ENCODE peak calls at places on chromosomes 7 and 10, in ten cellular contexts. One of them, this sample, is unnamed.

GRCh38 chr10:69069090-69070042 is 18.5 kb upstream of the SRGN start:
- DNase-seq in iPS DF 6.9: no peak
- DNase-seq in GM12865: no peak
- DNase-seq in stimulated activated CD4-positive, alpha-beta T cell treated with anti-CD3 and anti-CD28 coated beads, Interleukin-2, amount 100 ng/mL, for 48 hours: no peak
- DNase-seq in neuronal stem cell: no peak
- DNase-seq in occipital lobe: no peak
- DNase-seq in hepatocyte: no peak
- DNase-seq in anterior cingulate cortex: no peak
- DNase-seq in G401: no peak
- DNase-seq in T-cell: no peak
- DNase-seq in this sample: no peak

GRCh38 chr7:936131-937054 is 18.1 kb downstream of the ADAP1 start:
- DNase-seq in iPS DF 6.9: no peak
- DNase-seq in GM12865: peak; percentile 96
- DNase-seq in stimulated activated CD4-positive, alpha-beta T cell treated with anti-CD3 and anti-CD28 coated beads, Interleukin-2, amount 100 ng/mL, for 48 hours: peak; percentile 37
- DNase-seq in neuronal stem cell: no peak
- DNase-seq in occipital lobe: no peak
- DNase-seq in hepatocyte: peak; percentile 8
- DNase-seq in anterior cingulate cortex: no peak
- DNase-seq in G401: no peak
- DNase-seq in T-cell: no peak
- DNase-seq in this sample: no peak

GRCh38 chr7:151592868-151593486 is 73.3 kb upstream of the RHEB start:
- DNase-seq in iPS DF 6.9: no peak
- DNase-seq in GM12865: no peak
- DNase-seq in stimulated activated CD4-positive, alpha-beta T cell treated with anti-CD3 and anti-CD28 coated beads, Interleukin-2, amount 100 ng/mL, for 48 hours: no peak
- DNase-seq in neuronal stem cell: no peak
- DNase-seq in occipital lobe: no peak
- DNase-seq in hepatocyte: no peak
- DNase-seq in anterior cingulate cortex: no peak
- DNase-seq in G401: no peak
- DNase-seq in T-cell: no peak
- DNase-seq in this sample: no peak

GRCh38 chr7:44212018-44212417 is 11.2 kb downstream of the YKT6 start:
- DNase-seq in iPS DF 6.9: no peak
- DNase-seq in GM12865: no peak
- DNase-seq in stimulated activated CD4-positive, alpha-beta T cell treated with anti-CD3 and anti-CD28 coated beads, Interleukin-2, amount 100 ng/mL, for 48 hours: no peak
- DNase-seq in neuronal stem cell: no peak
- DNase-seq in occipital lobe: peak; percentile 50
- DNase-seq in hepatocyte: no peak
- DNase-seq in anterior cingulate cortex: peak; percentile 33
- DNase-seq in G401: peak; percentile 50
- DNase-seq in T-cell: no peak
- DNase-seq in this sample: peak; percentile 57

GRCh38 chr10:106722524-106722923 is 442.0 kb downstream of the SORCS1 start:
- DNase-seq in iPS DF 6.9: no peak
- DNase-seq in GM12865: no peak
- DNase-seq in stimulated activated CD4-positive, alpha-beta T cell treated with anti-CD3 and anti-CD28 coated beads, Interleukin-2, amount 100 ng/mL, for 48 hours: no peak
- DNase-seq in neuronal stem cell: no peak
- DNase-seq in occipital lobe: no peak
- DNase-seq in hepatocyte: peak; percentile 34
- DNase-seq in anterior cingulate cortex: no peak
- DNase-seq in G401: no peak
- DNase-seq in T-cell: no peak
- DNase-seq in this sample: no peak

GRCh38 chr7:1899951-1900762 is 230.1 kb downstream of the ELFN1 start:
- DNase-seq in iPS DF 6.9: no peak
- DNase-seq in GM12865: no peak
- DNase-seq in stimulated activated CD4-positive, alpha-beta T cell treated with anti-CD3 and anti-CD28 coated beads, Interleukin-2, amount 100 ng/mL, for 48 hours: no peak
- DNase-seq in neuronal stem cell: no peak
- DNase-seq in occipital lobe: no peak
- DNase-seq in hepatocyte: no peak
- DNase-seq in anterior cingulate cortex: no peak
- DNase-seq in G401: no peak
- DNase-seq in T-cell: no peak
- DNase-seq in this sample: no peak

GRCh38 chr7:131370523-131370968 is 42.9 kb downstream of the MKLN1 start:
- DNase-seq in iPS DF 6.9: peak; percentile 37
- DNase-seq in GM12865: peak; percentile 74
- DNase-seq in stimulated activated CD4-positive, alpha-beta T cell treated with anti-CD3 and anti-CD28 coated beads, Interleukin-2, amount 100 ng/mL, for 48 hours: no peak
- DNase-seq in neuronal stem cell: no peak
- DNase-seq in occipital lobe: no peak
- DNase-seq in hepatocyte: peak; percentile 4
- DNase-seq in anterior cingulate cortex: no peak
- DNase-seq in G401: no peak
- DNase-seq in T-cell: peak; percentile 4
- DNase-seq in this sample: no peak

GRCh38 chr7:36606442-36607205 is 117.7 kb downstream of the AOAH start:
- DNase-seq in iPS DF 6.9: no peak
- DNase-seq in GM12865: no peak
- DNase-seq in stimulated activated CD4-positive, alpha-beta T cell treated with anti-CD3 and anti-CD28 coated beads, Interleukin-2, amount 100 ng/mL, for 48 hours: no peak
- DNase-seq in neuronal stem cell: no peak
- DNase-seq in occipital lobe: no peak
- DNase-seq in hepatocyte: no peak
- DNase-seq in anterior cingulate cortex: no peak
- DNase-seq in G401: peak; percentile 93
- DNase-seq in T-cell: no peak
- DNase-seq in this sample: peak; percentile 77

GRCh38 chr7:22452142-22452763 is 47.7 kb downstream of the STEAP1B start:
- DNase-seq in iPS DF 6.9: no peak
- DNase-seq in GM12865: peak; percentile 75
- DNase-seq in stimulated activated CD4-positive, alpha-beta T cell treated with anti-CD3 and anti-CD28 coated beads, Interleukin-2, amount 100 ng/mL, for 48 hours: peak; percentile 42
- DNase-seq in neuronal stem cell: peak; percentile 48
- DNase-seq in occipital lobe: peak; percentile 60
- DNase-seq in hepatocyte: peak; percentile 76
- DNase-seq in anterior cingulate cortex: peak; percentile 80
- DNase-seq in G401: peak; percentile 77
- DNase-seq in T-cell: no peak
- DNase-seq in this sample: peak; percentile 63

GRCh38 chr10:22850541-22850940 is 77.3 kb upstream of the ARMC3 start:
- DNase-seq in iPS DF 6.9: no peak
- DNase-seq in GM12865: no peak
- DNase-seq in stimulated activated CD4-positive, alpha-beta T cell treated with anti-CD3 and anti-CD28 coated beads, Interleukin-2, amount 100 ng/mL, for 48 hours: no peak
- DNase-seq in neuronal stem cell: no peak
- DNase-seq in occipital lobe: no peak
- DNase-seq in hepatocyte: no peak
- DNase-seq in anterior cingulate cortex: no peak
- DNase-seq in G401: no peak
- DNase-seq in T-cell: no peak
- DNase-seq in this sample: no peak

GRCh38 chr7:129862672-129863071 is 90.1 kb downstream of the UBE2H start:
- DNase-seq in iPS DF 6.9: no peak
- DNase-seq in GM12865: peak; percentile 15
- DNase-seq in stimulated activated CD4-positive, alpha-beta T cell treated with anti-CD3 and anti-CD28 coated beads, Interleukin-2, amount 100 ng/mL, for 48 hours: no peak
- DNase-seq in neuronal stem cell: no peak
- DNase-seq in occipital lobe: no peak
- DNase-seq in hepatocyte: no peak
- DNase-seq in anterior cingulate cortex: no peak
- DNase-seq in G401: peak; percentile 55
- DNase-seq in T-cell: no peak
- DNase-seq in this sample: peak; percentile 25

GRCh38 chr7:18041202-18041601 is 13.6 kb upstream of the PRPS1L1 start:
- DNase-seq in iPS DF 6.9: no peak
- DNase-seq in GM12865: no peak
- DNase-seq in stimulated activated CD4-positive, alpha-beta T cell treated with anti-CD3 and anti-CD28 coated beads, Interleukin-2, amount 100 ng/mL, for 48 hours: no peak
- DNase-seq in neuronal stem cell: no peak
- DNase-seq in occipital lobe: no peak
- DNase-seq in hepatocyte: no peak
- DNase-seq in anterior cingulate cortex: no peak
- DNase-seq in G401: no peak
- DNase-seq in T-cell: no peak
- DNase-seq in this sample: no peak

GRCh38 chr7:156063241-156063810 is 251.1 kb upstream of the SHH start:
- DNase-seq in iPS DF 6.9: no peak
- DNase-seq in GM12865: no peak
- DNase-seq in stimulated activated CD4-positive, alpha-beta T cell treated with anti-CD3 and anti-CD28 coated beads, Interleukin-2, amount 100 ng/mL, for 48 hours: no peak
- DNase-seq in neuronal stem cell: no peak
- DNase-seq in occipital lobe: no peak
- DNase-seq in hepatocyte: no peak
- DNase-seq in anterior cingulate cortex: no peak
- DNase-seq in G401: no peak
- DNase-seq in T-cell: no peak
- DNase-seq in this sample: no peak

This sample was measured in cerebellum.